ENCODE peak calls at places on chromosome 20, in six cellular contexts. Q, H, V, T, W and L are unnamed samples.

GRCh38 chr20:17442588-17442987 is 88.6 kb downstream of the BFSP1 start:
- DNase-seq in Q (no peak), H (no peak), V (no peak), T (no peak), W (no peak), L (no peak)

GRCh38 chr20:57388953-57389694 is 2.1 kb upstream of the RBM38 start:
- DNase-seq in Q (peak), H (peak), V (peak), T (peak), W (peak), L (no peak)

GRCh38 chr20:24993337-24994185 is 1.0 kb upstream of the APMAP start:
- DNase-seq in Q (peak), H (no peak), V (peak), T (peak), W (no peak), L (no peak)

GRCh38 chr20:59938221-59938620 is 1.9 kb downstream of the PPP1R3D start:
- DNase-seq in Q (peak), H (no peak), V (peak), T (peak), W (no peak), L (no peak)

GRCh38 chr20:2767768-2768631 is 32.4 kb downstream of the CPXM1 start:
- DNase-seq in Q (peak), H (peak), V (no peak), T (peak), W (no peak), L (no peak)

GRCh38 chr20:56630506-56631317 is 1.6 kb downstream of the TFAP2C start:
- DNase-seq in Q (no peak), H (no peak), V (no peak), T (peak), W (no peak), L (no peak)

GRCh38 chr20:50789968-50790650 is 4.8 kb upstream of the BCAS4 start:
- DNase-seq in Q (no peak), H (no peak), V (no peak), T (no peak), W (no peak), L (no peak)

GRCh38 chr20:37189617-37190016 is 10.3 kb upstream of the MROH8 start:
- DNase-seq in Q (no peak), H (no peak), V (no peak), T (no peak), W (no peak), L (no peak)

GRCh38 chr20:17762873-17763557 is 63.2 kb downstream of the BANF2 start:
- DNase-seq in Q (no peak), H (no peak), V (no peak), T (no peak), W (no peak), L (no peak)

GRCh38 chr20:4985658-4986057 is 15.7 kb downstream of the SLC23A2 start:
- DNase-seq in Q (peak), H (no peak), V (no peak), T (no peak), W (no peak), L (peak)

GRCh38 chr20:32320305-32320704 is 37.8 kb upstream of the ASXL1 start:
- DNase-seq in Q (no peak), H (no peak), V (no peak), T (no peak), W (no peak), L (no peak)

GRCh38 chr20:17872920-17873319 is 95.7 kb downstream of the SNX5 start:
- DNase-seq in Q (no peak), H (no peak), V (no peak), T (no peak), W (no peak), L (no peak)

GRCh38 chr20:43558412-43559146 is at the start of gene SGK2:
- DNase-seq in Q (peak), H (no peak), V (no peak), T (peak), W (no peak), L (no peak)

GRCh38 chr20:35311409-35311808 is 19.2 kb upstream of the FAM83C start:
- DNase-seq in Q (peak), H (no peak), V (peak), T (peak), W (no peak), L (no peak)

GRCh38 chr20:19880256-19881079 is 122.4 kb downstream of the RIN2 start:
- DNase-seq in Q (peak), H (no peak), V (peak), T (peak), W (no peak), L (no peak)

GRCh38 chr20:4850960-4851359 is 129.3 kb downstream of the PRND start:
- DNase-seq in Q (no peak), H (no peak), V (no peak), T (no peak), W (no peak), L (no peak)

GRCh38 chr20:10076126-10077080 is 41.6 kb downstream of the ANKEF1 start:
- DNase-seq in Q (no peak), H (no peak), V (no peak), T (peak), W (no peak), L (no peak)

GRCh38 chr20:39145921-39146320 is 183.8 kb downstream of the DHX35 start:
- DNase-seq in Q (no peak), H (no peak), V (no peak), T (no peak), W (no peak), L (no peak)

GRCh38 chr20:39146394-39146793 is 184.2 kb downstream of the DHX35 start:
- DNase-seq in Q (no peak), H (no peak), V (no peak), T (no peak), W (no peak), L (no peak)

DNA sequence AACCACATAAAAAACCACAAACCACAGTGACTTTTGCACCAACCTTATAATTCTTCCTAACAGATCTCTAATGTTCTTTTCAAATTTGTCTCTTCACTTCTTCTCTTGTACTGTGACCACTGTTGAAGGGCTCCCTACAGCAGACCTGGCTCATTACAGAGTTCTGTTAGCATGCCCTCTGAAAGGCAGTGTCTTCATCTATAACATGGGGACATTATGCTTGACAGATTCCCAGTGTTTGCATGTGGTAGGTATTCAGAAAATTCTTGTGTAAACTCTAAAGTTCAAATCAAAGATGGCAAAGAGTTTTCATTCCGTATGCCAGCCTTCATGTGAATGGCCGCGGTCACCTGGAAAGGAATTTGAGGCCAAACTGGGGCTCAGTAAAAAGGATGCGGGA is 182.6 kb downstream of the DHX35 start:
- DNase-seq in Q (no peak), H (no peak), V (no peak), T (no peak), W (no peak), L (no peak)
- H3K4me3 ChIP-seq in Q (no peak), H (no peak), V (no peak), T (no peak), W (no peak), L (no peak)

GRCh38 chr20:45097485-45098095 is 3.3 kb downstream of the KCNS1 start:
- DNase-seq in Q (no peak), H (no peak), V (no peak), T (peak), W (peak), L (no peak)

GRCh38 chr20:45095753-45096371 is 5.1 kb downstream of the KCNS1 start:
- DNase-seq in Q (peak), H (no peak), V (no peak), T (no peak), W (peak), L (no peak)

GRCh38 chr20:45100563-45101245 is at the start of gene KCNS1:
- DNase-seq in Q (no peak), H (no peak), V (no peak), T (no peak), W (no peak), L (no peak)

GRCh38 chr20:45096781-45097180 is 4.1 kb downstream of the KCNS1 start:
- DNase-seq in Q (no peak), H (no peak), V (no peak), T (no peak), W (no peak), L (no peak)

GRCh38 chr20:45098096-45098773 is 2.7 kb downstream of the KCNS1 start:
- DNase-seq in Q (no peak), H (no peak), V (no peak), T (peak), W (peak), L (no peak)
- H3K4me3 ChIP-seq in Q (peak), H (peak), V (no peak), T (peak), W (no peak), L (peak)

DNA sequence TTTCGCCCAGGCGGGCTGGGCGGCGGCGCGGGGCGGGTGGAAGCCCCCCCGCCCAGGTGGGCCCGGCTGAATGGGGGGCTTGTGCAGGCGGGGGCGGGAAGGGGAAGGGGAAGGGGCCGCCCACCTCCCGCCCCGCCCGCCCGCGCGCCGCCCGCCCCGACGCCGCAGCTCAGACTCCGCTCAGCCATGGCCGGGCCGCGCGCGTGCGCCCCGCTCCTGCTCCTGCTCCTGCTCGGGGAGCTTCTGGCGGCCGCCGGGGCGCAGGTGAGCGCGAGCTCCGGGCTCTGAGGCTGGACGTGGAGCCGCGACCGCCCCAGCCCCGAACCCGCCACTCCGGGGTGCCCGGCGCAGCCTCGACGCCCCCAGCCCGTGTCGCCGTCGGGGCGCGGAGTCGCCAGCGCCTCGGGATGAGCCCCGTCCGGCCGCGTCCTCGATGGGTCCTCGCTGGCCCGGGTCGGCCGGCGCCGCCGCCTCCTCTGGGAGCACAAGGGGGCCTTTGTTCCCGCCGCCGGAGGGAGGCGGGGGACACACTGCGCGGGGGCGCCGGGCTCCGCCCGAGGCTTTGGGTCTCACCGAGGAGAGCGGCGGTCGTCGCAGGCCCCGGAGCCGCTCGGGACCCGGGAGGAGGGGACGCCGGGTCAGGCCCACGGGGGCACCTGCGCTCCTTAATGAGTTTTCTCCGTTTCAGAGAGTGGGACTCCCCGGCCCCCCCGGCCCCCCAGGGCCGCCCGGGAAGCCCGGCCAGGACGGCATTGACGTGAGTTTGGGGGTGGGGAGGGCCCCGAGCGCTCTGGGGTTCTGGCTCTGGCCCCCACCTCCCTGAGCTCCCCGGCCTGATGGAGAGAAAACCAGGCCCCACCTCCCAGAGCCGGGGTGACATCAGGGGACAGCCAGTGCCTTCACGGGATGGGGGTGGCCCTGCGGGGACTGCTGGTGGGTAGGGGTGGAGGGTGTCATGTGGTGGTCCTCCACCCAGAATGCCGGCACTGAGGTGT is at the start of gene COL9A3:
- DNase-seq in Q (no peak), H (no peak), V (no peak), T (no peak), W (no peak), L (no peak)
- H3K4me3 ChIP-seq in Q (peak), H (peak), V (no peak), T (no peak), W (no peak), L (peak)

DNA sequence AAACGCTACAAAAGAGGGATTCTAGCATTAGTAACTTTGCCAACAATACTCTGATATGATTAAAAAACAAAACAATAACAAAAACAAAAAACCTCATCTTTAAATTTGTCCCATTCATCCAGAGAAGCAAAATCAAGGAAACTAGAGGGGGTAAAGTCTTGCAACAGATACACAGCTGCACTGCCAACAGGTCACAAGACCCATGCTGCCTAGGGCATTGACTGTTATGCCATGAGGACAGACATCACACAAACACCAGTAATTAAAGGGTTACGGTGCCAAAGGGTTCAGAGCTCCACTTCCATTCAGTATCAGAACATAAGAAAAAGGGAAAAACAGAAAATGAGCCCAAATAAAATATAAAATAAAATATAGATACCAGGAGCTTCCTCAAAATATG is 1.6 kb downstream of the TBC1D20 start:
- DNase-seq in Q (no peak), H (no peak), V (no peak), T (no peak), W (no peak), L (no peak)
- H3K4me3 ChIP-seq in Q (peak), H (peak), V (no peak), T (peak), W (no peak), L (peak)

GRCh38 chr20:46027245-46027853 is 1.7 kb upstream of the SLC12A5 start:
- DNase-seq in Q (peak), H (no peak), V (no peak), T (peak), W (no peak), L (no peak)
- H3K4me3 ChIP-seq in Q (no peak), H (no peak), V (no peak), T (no peak), W (no peak), L (no peak)

DNA sequence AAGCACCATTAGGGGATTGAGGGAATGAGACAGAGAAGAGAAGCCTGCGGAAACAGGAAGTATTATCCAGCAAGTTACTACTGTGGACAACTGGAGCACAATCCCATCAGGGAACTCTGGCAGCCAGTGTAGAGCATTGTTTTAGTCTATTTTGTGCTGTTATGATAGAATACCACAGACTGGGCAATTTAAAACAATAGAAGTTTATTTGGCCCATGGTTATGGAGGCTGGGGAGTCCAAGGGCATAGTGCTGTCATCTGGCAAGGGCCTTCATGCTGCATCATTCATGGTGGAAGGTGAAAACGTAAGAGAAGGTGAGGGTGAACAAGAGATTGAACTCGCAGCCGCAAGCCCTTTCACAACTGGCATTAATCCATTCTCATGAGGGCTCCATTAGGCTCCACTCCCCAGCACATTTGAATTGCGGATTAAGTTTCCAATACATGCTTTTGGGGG is 43.5 kb upstream of the SLC9A8 start:
- DNase-seq in Q (no peak), H (no peak), V (no peak), T (no peak), W (no peak), L (no peak)
- H3K4me3 ChIP-seq in Q (no peak), H (no peak), V (no peak), T (no peak), W (no peak), L (no peak)

GRCh38 chr20:38434310-38434741 is 802 bp downstream of the SNHG17 start:
- DNase-seq in Q (peak), H (no peak), V (peak), T (no peak), W (peak), L (no peak)

GRCh38 chr20:38437796-38438195 is 2.7 kb upstream of the SNHG17 start:
- DNase-seq in Q (no peak), H (no peak), V (no peak), T (no peak), W (no peak), L (no peak)

GRCh38 chr20:38434770-38435554 is at the start of gene SNHG17:
- DNase-seq in Q (peak), H (peak), V (peak), T (peak), W (peak), L (peak)

GRCh38 chr20:38433304-38433972 is 1.7 kb downstream of the SNHG17 start:
- DNase-seq in Q (no peak), H (no peak), V (no peak), T (no peak), W (no peak), L (no peak)

DNA sequence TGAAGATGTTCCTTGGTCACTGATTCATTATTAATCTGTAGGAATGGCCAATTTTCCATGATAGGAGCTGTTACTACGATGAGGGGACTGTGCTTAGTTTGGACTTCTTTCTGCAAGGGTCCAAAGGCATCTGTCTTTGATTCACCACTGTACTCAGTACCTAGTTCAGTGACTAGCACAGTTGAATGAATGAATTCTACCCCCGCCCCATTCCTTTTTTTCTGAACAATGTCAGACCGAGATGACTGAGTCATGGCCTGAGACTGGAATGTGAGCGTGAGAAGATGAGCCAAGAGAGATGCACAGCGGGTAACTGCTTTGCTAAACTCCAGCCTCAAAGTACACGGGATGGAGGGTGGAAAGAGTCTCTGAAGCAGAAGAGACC is 419 bp upstream of the SNHG17 start:
- DNase-seq in Q (peak), H (no peak), V (peak), T (peak), W (no peak), L (peak)
- H3K4me3 ChIP-seq in Q (no peak), H (peak), V (peak), T (peak), W (peak), L (no peak)